ENCODE peak calls at places on chromosomes 16 and 17, in four cellular contexts. G, T, N and I are unnamed samples. For H3K36me3, the result is how much of the 10 kb centered on the place peaks cover.

GRCh38 chr17:33981713-33982601 is 273.1 kb upstream of the CCL2 start:
- DNase-seq in G (no peak), T (no peak), N (peak), I (no peak)

GRCh38 chr16:86343111-86343642 is 167.2 kb upstream of the FOXF1 start:
- DNase-seq in G (peak), T (no peak), N (peak), I (no peak)

GRCh38 chr17:4573682-4574081 is 10.6 kb upstream of the SMTNL2 start:
- DNase-seq in G (no peak), T (no peak), N (no peak), I (no peak)

GRCh38 chr17:48577330-48577945 is 712 bp downstream of the HOXB4 start:
- DNase-seq in G (no peak), T (no peak), N (peak), I (no peak)

GRCh38 chr16:72241930-72242329 is 70.0 kb upstream of the PMFBP1 start:
- DNase-seq in G (no peak), T (no peak), N (peak), I (no peak)

GRCh38 chr16:11547517-11547916 is 39.2 kb downstream of the LITAF start:
- DNase-seq in G (no peak), T (no peak), N (no peak), I (no peak)

GRCh38 chr17:13862341-13862740 is 207.0 kb upstream of the COX10 start:
- DNase-seq in G (no peak), T (no peak), N (no peak), I (no peak)

GRCh38 chr17:60538726-60539125 is 12.7 kb upstream of the APPBP2 start:
- DNase-seq in G (no peak), T (no peak), N (no peak), I (no peak)

GRCh38 chr17:79801156-79802038 is 4.5 kb upstream of the CBX8 start:
- DNase-seq in G (no peak), T (no peak), N (no peak), I (no peak)

GRCh38 chr16:78553268-78554044 is 454.0 kb downstream of the WWOX start:
- DNase-seq in G (no peak), T (no peak), N (no peak), I (no peak)

DNA sequence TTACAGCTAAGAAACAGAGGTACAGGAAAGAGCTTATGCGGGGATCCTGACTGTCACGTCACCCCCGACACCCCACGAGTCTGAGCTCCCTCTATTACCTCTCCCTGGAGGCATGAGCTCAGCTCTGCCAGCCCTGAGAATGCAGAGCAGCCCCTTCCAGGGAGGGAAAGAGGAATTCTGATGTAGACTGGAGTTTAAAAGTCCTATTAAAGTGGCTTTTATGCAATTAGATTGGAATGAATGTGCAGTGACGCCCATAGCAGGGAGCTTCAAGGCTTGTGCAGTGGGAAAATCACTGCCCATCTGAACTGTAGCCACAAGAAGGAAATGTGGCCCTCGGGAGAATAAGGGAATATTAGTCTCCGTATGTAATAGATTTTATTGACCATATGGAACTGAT is 67.0 kb downstream of the ZNF423 start:
- DNase-seq in G (no peak), T (no peak), N (no peak), I (no peak)
- H3K36me3 ChIP-seq in G (under half), T (under half), N (under half), I (under half)

GRCh38 chr16:67562526-67562917 is at the start of gene CTCF:
- DNase-seq in G (peak), T (no peak), N (peak), I (peak)

GRCh38 chr16:67561824-67562525 is 351 bp upstream of the CTCF start:
- DNase-seq in G (peak), T (peak), N (peak), I (peak)

GRCh38 chr16:67561501-67561823 is 864 bp upstream of the CTCF start:
- DNase-seq in G (no peak), T (no peak), N (no peak), I (no peak)

GRCh38 chr16:67563708-67564468 is 1.6 kb downstream of the CTCF start:
- DNase-seq in G (peak), T (no peak), N (peak), I (no peak)

DNA sequence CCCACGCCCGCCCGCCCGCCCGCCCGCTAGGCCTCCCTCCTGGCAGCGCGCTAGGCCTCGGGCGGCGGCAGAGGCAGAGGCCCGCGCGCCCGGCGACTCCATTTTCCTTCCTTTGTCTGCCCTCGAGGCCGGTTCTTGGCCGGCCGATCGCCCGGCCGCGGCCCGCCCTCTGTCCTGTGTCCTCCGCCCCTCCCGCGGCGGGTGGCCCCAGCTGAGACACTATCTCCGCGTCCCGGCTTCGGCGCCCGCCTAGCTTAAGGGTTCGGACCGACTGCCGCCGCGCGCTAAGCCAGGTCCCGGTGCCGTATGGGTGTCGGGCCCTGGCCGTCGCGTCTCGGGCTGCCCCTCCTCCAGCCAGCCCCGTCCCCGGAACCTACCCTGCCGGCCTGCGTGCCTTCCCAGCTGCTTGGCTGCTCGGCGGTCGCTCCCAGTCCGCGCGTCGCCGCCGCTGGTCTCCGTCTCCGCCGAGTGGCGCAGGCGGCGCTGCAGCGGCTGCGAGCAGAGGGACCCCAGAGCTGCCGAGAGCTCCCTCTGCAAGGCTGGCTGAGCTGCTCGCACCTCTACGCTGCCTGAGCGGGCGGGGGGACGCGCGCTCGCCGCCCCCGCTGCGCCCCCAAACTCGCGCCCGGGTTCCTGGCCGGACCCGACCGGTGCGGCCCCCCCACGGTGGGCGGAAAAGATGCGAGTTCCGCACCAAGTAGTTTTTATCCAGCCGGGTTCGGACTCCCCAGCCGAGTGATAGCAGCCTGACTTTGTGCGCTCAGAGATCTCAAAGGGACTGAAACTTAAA is 787 bp downstream of the CTCF start:
- DNase-seq in G (peak), T (peak), N (peak), I (peak)
- H3K4me3 ChIP-seq in G (peak), T (peak), N (peak), I (peak)

GRCh38 chr17:35515027-35515426 is 22.5 kb downstream of the SLFN12L start:
- DNase-seq in G (no peak), T (no peak), N (no peak), I (no peak)
- H3K36me3 ChIP-seq in G (under half), T (under half), N (under half), I (under half)

GRCh38 chr16:28140788-28141618 is 70.8 kb downstream of the XPO6 start:
- DNase-seq in G (no peak), T (peak), N (no peak), I (peak)
- H3K4me3 ChIP-seq in G (no peak), T (peak), N (no peak), I (peak)

GRCh38 chr17:7389924-7390910 is 4.1 kb downstream of the PLSCR3 start:
- DNase-seq in G (no peak), T (no peak), N (no peak), I (no peak)
- H3K36me3 ChIP-seq in G (under half), T (under half), N (under half), I (under half)

DNA sequence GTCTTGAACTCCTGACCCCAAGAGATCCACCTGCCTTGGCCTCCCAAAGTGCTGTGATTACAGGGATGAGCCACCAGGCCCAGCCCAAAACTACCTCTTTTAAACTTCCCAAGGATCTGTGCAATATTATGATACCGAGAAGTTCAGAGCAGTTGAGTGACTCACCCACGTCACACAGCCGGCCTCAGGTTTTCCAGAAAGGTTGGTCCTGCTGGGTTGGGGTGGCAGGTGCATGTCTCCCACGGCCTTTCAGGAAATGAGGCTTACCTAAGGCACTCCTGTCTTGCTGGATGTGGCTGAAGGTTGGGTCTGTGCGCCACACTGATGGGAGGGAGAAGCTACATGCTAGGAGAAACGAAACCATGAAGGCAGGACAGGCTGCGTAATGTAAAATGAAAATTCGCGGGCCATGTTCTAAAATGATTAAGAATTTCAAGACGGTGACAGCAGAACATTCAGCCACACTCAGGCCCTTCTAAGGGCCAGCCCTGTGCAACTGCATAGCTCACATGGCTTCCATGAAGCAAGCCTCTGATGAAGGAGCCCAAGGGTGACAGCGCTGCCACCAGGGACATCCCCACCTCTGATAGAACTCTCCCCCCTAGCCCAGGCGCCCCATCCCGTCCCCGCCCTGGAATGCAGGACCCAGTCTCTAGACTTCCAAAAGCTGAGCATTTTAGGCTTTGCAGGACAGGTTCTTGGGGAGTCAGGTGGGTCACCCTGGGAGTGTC is 6.6 kb upstream of the GLIS2 start:
- DNase-seq in G (no peak), T (no peak), N (no peak), I (no peak)
- H3K4me3 ChIP-seq in G (no peak), T (no peak), N (no peak), I (no peak)